ENCODE peak calls at places on chromosomes 6 and 20, in four cellular contexts. One of them, this sample, is unnamed.

GRCh38 chr20:53129557-53129956 is 157.4 kb downstream of the TSHZ2 start:
- DNase-seq in nephron progenitor cell: no peak
- DNase-seq in fibroblast of pulmonary artery: no peak
- DNase-seq in left ventricle myocardium inferior: no peak
- DNase-seq in this sample: no peak

GRCh38 chr6:64520050-64520449 is 884.4 kb downstream of the PHF3 start:
- DNase-seq in left ventricle myocardium inferior: no peak
- DNase-seq in fibroblast of pulmonary artery: peak
- DNase-seq in nephron progenitor cell: no peak
- DNase-seq in this sample: no peak

GRCh38 chr20:32574296-32575226 is 10.6 kb downstream of the NOL4L start:
- DNase-seq in left ventricle myocardium inferior: no peak
- DNase-seq in fibroblast of pulmonary artery: peak
- DNase-seq in nephron progenitor cell: no peak
- DNase-seq in this sample: no peak

GRCh38 chr20:46423882-46424482 is 17.6 kb upstream of the ELMO2 start:
- DNase-seq in left ventricle myocardium inferior: no peak
- DNase-seq in fibroblast of pulmonary artery: peak
- DNase-seq in nephron progenitor cell: no peak
- DNase-seq in this sample: no peak

GRCh38 chr6:29826271-29826670 is 1.4 kb upstream of the HLA-G start:
- DNase-seq in fibroblast of pulmonary artery: no peak
- DNase-seq in nephron progenitor cell: no peak
- DNase-seq in left ventricle myocardium inferior: no peak
- DNase-seq in this sample: no peak

GRCh38 chr20:13205402-13205801 is 15.7 kb upstream of the ISM1 start:
- DNase-seq in left ventricle myocardium inferior: no peak
- DNase-seq in fibroblast of pulmonary artery: no peak
- DNase-seq in nephron progenitor cell: no peak
- DNase-seq in this sample: no peak

GRCh38 chr20:46683939-46684750 is 5.1 kb downstream of the TP53RK start:
- DNase-seq in left ventricle myocardium inferior: peak
- DNase-seq in fibroblast of pulmonary artery: peak
- DNase-seq in nephron progenitor cell: peak
- DNase-seq in this sample: peak

GRCh38 chr6:150928882-150929281 is 63.4 kb downstream of the MTHFD1L start:
- DNase-seq in fibroblast of pulmonary artery: no peak
- DNase-seq in left ventricle myocardium inferior: no peak
- DNase-seq in nephron progenitor cell: peak
- DNase-seq in this sample: no peak

GRCh38 chr20:58694241-58695083 is 1.9 kb downstream of the NPEPL1 start:
- DNase-seq in left ventricle myocardium inferior: peak
- DNase-seq in nephron progenitor cell: no peak
- DNase-seq in fibroblast of pulmonary artery: no peak
- DNase-seq in this sample: no peak

GRCh38 chr6:133468591-133468990 is 227.4 kb downstream of the EYA4 start:
- DNase-seq in fibroblast of pulmonary artery: no peak
- DNase-seq in nephron progenitor cell: no peak
- DNase-seq in left ventricle myocardium inferior: no peak
- DNase-seq in this sample: no peak

GRCh38 chr6:127618729-127619128 is 41.8 kb downstream of the C6orf58 start:
- DNase-seq in fibroblast of pulmonary artery: peak
- DNase-seq in left ventricle myocardium inferior: no peak
- DNase-seq in nephron progenitor cell: no peak
- DNase-seq in this sample: no peak

GRCh38 chr20:17161661-17162410 is 65.0 kb upstream of the PCSK2 start:
- DNase-seq in nephron progenitor cell: no peak
- DNase-seq in left ventricle myocardium inferior: no peak
- DNase-seq in fibroblast of pulmonary artery: no peak
- DNase-seq in this sample: no peak

GRCh38 chr6:4102687-4103244 is 23.8 kb upstream of the FAM217A start:
- DNase-seq in fibroblast of pulmonary artery: no peak
- DNase-seq in nephron progenitor cell: no peak
- DNase-seq in left ventricle myocardium inferior: no peak
- DNase-seq in this sample: no peak

GRCh38 chr6:38676974-38677544 is 25.9 kb downstream of the GLO1 start:
- DNase-seq in nephron progenitor cell: no peak
- DNase-seq in left ventricle myocardium inferior: no peak
- DNase-seq in fibroblast of pulmonary artery: no peak
- DNase-seq in this sample: no peak

GRCh38 chr6:38676236-38676973 is 26.5 kb downstream of the GLO1 start:
- DNase-seq in nephron progenitor cell: no peak
- DNase-seq in left ventricle myocardium inferior: no peak
- DNase-seq in fibroblast of pulmonary artery: no peak
- DNase-seq in this sample: no peak

GRCh38 chr6:38673397-38674165 is 29.4 kb downstream of the GLO1 start:
- DNase-seq in nephron progenitor cell: no peak
- DNase-seq in fibroblast of pulmonary artery: no peak
- DNase-seq in left ventricle myocardium inferior: no peak
- DNase-seq in this sample: no peak

GRCh38 chr6:38671885-38672467 is 31.0 kb downstream of the GLO1 start:
- DNase-seq in nephron progenitor cell: peak
- DNase-seq in left ventricle myocardium inferior: no peak
- DNase-seq in fibroblast of pulmonary artery: peak
- DNase-seq in this sample: peak
- TF ChIP-seq CTCF in nephron progenitor cell: peak
- TF ChIP-seq CTCF in left ventricle myocardium inferior: peak
- TF ChIP-seq CTCF in fibroblast of pulmonary artery: peak
- TF ChIP-seq CTCF in this sample: peak

GRCh38 chr6:14887181-14887580 is 358.7 kb upstream of the JARID2 start:
- DNase-seq in nephron progenitor cell: no peak
- DNase-seq in left ventricle myocardium inferior: no peak
- DNase-seq in fibroblast of pulmonary artery: no peak
- DNase-seq in this sample: no peak
- TF ChIP-seq CTCF in nephron progenitor cell: no peak
- TF ChIP-seq CTCF in left ventricle myocardium inferior: no peak
- TF ChIP-seq CTCF in fibroblast of pulmonary artery: no peak
- TF ChIP-seq CTCF in this sample: no peak

GRCh38 chr6:101125380-101125971 is 244.3 kb upstream of the ASCC3 start:
- DNase-seq in nephron progenitor cell: no peak
- DNase-seq in left ventricle myocardium inferior: no peak
- DNase-seq in fibroblast of pulmonary artery: no peak
- DNase-seq in this sample: no peak

GRCh38 chr6:101120747-101121146 is 239.6 kb upstream of the ASCC3 start:
- DNase-seq in nephron progenitor cell: no peak
- DNase-seq in left ventricle myocardium inferior: no peak
- DNase-seq in fibroblast of pulmonary artery: no peak
- DNase-seq in this sample: no peak

GRCh38 chr6:101129851-101130250 is 248.7 kb upstream of the ASCC3 start:
- DNase-seq in nephron progenitor cell: no peak
- DNase-seq in fibroblast of pulmonary artery: no peak
- DNase-seq in left ventricle myocardium inferior: no peak
- DNase-seq in this sample: no peak

GRCh38 chr6:101126501-101126900 is 245.4 kb upstream of the ASCC3 start:
- DNase-seq in left ventricle myocardium inferior: no peak
- DNase-seq in nephron progenitor cell: no peak
- DNase-seq in fibroblast of pulmonary artery: no peak
- DNase-seq in this sample: no peak
- TF ChIP-seq CTCF in left ventricle myocardium inferior: no peak
- TF ChIP-seq CTCF in nephron progenitor cell: no peak
- TF ChIP-seq CTCF in fibroblast of pulmonary artery: no peak
- TF ChIP-seq CTCF in this sample: no peak

GRCh38 chr6:80132942-80133517 is 26.6 kb downstream of the BCKDHB start:
- DNase-seq in left ventricle myocardium inferior: peak
- DNase-seq in nephron progenitor cell: peak
- DNase-seq in fibroblast of pulmonary artery: peak
- DNase-seq in this sample: peak
- TF ChIP-seq CTCF in left ventricle myocardium inferior: peak
- TF ChIP-seq CTCF in nephron progenitor cell: no peak
- TF ChIP-seq CTCF in fibroblast of pulmonary artery: peak
- TF ChIP-seq CTCF in this sample: peak

DNA sequence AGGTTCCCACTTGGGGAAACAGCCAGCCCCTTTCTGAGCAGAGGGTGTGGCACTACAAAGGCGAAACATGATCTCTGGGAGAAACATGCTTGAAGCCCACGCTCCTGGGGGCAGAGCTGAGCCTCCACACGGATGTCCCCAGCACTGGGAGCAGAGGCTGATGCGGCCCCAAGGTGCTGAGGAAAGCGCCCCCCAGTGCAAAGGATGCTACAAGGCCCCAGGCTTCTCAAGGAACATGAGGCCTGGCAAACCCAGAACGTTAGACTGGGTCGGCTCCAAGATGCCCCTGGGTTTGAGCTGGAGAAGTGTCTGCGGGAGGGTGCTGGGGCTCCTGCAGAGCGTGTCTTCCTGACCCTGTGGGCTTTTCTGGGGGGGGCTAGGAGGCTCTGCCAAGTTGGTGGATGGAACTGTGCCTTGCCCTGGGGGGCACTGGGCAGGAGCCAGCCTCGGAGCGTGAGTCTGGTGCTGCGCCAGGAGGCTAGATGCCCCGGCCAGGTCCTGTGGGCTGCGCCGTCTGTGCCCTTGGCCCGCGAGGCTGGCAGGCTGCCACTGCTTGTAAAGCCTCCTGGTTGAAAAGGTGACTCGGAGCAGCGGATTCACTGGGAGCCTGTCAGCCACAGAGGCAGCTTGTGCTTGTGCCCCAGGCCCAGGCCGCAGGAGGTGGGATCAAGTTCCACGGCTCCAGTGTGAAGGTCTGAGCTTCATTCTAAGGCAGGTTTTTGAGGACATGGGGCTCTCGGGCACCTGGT is 8.1 kb downstream of the SYNJ2 start:
- DNase-seq in left ventricle myocardium inferior: peak
- DNase-seq in nephron progenitor cell: no peak
- DNase-seq in fibroblast of pulmonary artery: peak
- DNase-seq in this sample: no peak
- TF ChIP-seq CTCF in left ventricle myocardium inferior: no peak
- TF ChIP-seq CTCF in nephron progenitor cell: no peak
- TF ChIP-seq CTCF in fibroblast of pulmonary artery: no peak
- TF ChIP-seq CTCF in this sample: no peak

GRCh38 chr6:61842005-61842404 is 444.0 kb downstream of the KHDRBS2 start:
- DNase-seq in nephron progenitor cell: no peak
- DNase-seq in left ventricle myocardium inferior: no peak
- DNase-seq in fibroblast of pulmonary artery: no peak
- DNase-seq in this sample: no peak
- TF ChIP-seq CTCF in nephron progenitor cell: no peak
- TF ChIP-seq CTCF in left ventricle myocardium inferior: no peak
- TF ChIP-seq CTCF in fibroblast of pulmonary artery: no peak
- TF ChIP-seq CTCF in this sample: no peak

This sample was measured in neural crest cell.